ENCODE peak calls at places on chromosomes 12 and 14, in ten cellular contexts. X is upper lobe of right lung, G is progenitor cell of endocrine pancreas, E is AG09319, R is GM23338, M is heart left ventricle, J is GM06990, P is fibroblast of pulmonary artery, C is fibroblast of villous mesenchyme, B is neural progenitor cell. A is an unnamed sample.

GRCh38 chr14:69133206-69134125 is 19.5 kb downstream of the DCAF5 start:
- DNase-seq in E (no peak), P (peak; percentile 84), G (no peak), J (no peak), B (no peak), X (no peak), M (no peak), C (peak; percentile 85), R (no peak), A (no peak)

GRCh38 chr14:75280831-75281690 is 2.4 kb downstream of the FOS start:
- DNase-seq in C (peak; percentile 69), B (no peak), X (peak; percentile 64), M (no peak), E (no peak), P (peak; percentile 75), G (no peak), J (no peak), R (no peak), A (no peak)

GRCh38 chr14:77638738-77639137 is 22.3 kb upstream of the SPTLC2 start:
- DNase-seq in E (no peak), R (no peak), P (peak; percentile 51), G (no peak), X (no peak), C (peak; percentile 60), J (no peak), B (no peak), M (no peak), A (no peak)

GRCh38 chr12:66065146-66065545 is 65.4 kb downstream of the LLPH start:
- DNase-seq in X (no peak), B (no peak), M (no peak), E (no peak), P (no peak), G (no peak), C (peak; percentile 21), J (no peak), R (no peak), A (no peak)

GRCh38 chr12:6788972-6789905 is at the start of gene CD4:
- DNase-seq in R (peak; percentile 53), J (no peak), X (peak; percentile 78), C (no peak), G (no peak), M (peak; percentile 63), E (no peak), P (no peak), B (no peak), A (no peak)

GRCh38 chr14:80385340-80385739 is 174.0 kb upstream of the DIO2 start:
- DNase-seq in E (no peak), B (peak; percentile 16), J (no peak), P (no peak), X (no peak), C (no peak), M (no peak), G (no peak), R (no peak), A (no peak)

GRCh38 chr12:131096681-131097181 is 143.0 kb downstream of the ADGRD1 start:
- DNase-seq in R (no peak), P (no peak), E (no peak), J (no peak), M (no peak), B (no peak), X (peak; percentile 44), G (no peak), C (no peak), A (no peak)

GRCh38 chr14:99284254-99285004 is 12.4 kb upstream of the BCL11B start:
- DNase-seq in P (no peak), C (no peak), X (no peak), R (peak; percentile 30), J (no peak), B (no peak), G (no peak), E (no peak), M (no peak), A (no peak)

GRCh38 chr12:24997970-24998582 is 49.2 kb upstream of the BCAT1 start:
- DNase-seq in J (peak; percentile 85), G (no peak), E (peak; percentile 45), B (no peak), P (peak; percentile 61), R (no peak), X (no peak), C (peak; percentile 42), M (no peak), A (no peak)

GRCh38 chr12:121861549-121862254 is 3.0 kb upstream of the HPD start:
- DNase-seq in R (peak; percentile 2), P (no peak), J (no peak), C (peak; percentile 92), B (peak; percentile 44), M (no peak), G (no peak), E (no peak), X (no peak), A (no peak)

DNA sequence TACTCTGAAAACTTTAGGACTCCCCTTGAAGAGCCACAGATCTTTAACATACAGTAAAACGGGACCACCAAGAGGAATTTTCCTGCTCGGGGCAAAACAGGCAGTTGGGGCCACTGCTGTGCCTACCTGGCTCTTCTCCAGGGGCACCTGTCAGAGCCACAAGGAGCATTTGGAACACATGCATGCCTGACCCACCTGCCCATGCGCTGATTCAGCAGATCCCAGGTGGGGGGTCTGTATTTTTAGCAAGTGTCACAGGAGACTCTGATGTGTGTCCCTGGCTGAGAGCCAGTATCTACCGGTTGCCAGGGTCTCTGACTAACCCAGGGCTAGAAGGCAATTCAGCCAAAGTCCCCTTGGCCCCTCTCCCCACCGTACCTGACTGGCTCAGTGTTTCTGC is 6.5 kb downstream of the CTDSP2 start:
- DNase-seq in X (no peak), B (no peak), J (no peak), R (no peak), M (no peak), P (no peak), E (no peak), G (no peak), C (no peak), A (no peak)
- TF ChIP-seq CTCF in X (no peak), B (no peak), J (no peak), R (no peak), M (no peak), P (no peak), E (no peak), G (no peak), C (no peak), A (no peak)

DNA sequence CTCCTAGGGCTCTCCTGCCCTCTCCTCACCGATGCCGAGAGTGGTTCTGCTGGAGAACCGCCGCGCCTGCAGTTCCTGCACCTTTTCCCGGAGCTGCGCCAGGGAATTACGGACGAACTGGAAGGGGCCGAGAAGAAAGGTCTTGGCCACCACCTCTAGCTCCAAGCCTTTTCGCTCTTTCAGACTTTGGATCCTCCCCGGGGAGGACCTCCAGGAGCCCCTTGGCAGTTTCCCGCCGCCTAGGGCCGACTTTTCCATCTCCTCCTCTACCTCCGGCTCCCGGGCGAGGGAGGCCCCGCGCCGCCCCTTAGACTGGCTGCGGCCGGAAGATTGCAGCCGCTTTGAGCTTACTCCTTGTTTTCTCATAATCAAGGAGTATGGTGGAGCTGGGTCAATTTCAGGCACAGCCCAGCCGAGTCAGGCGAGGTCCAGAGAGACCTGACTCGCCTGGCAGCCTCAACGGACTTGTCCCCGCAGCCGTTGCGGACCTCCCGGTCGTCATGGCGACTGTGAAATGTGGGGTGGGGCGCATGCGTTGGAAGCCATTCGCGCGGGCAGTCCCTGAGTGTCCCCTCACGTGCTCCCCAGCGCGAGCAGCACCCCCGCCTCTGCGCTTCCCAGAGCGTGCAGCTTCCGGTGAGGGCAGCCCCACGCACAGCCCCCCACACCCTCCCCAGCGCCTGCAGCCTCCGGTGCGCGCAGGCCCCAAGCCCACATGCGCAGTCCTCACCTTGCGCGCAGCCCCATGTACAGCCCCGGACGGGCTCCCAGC is at the start of gene DPY19L2:
- DNase-seq in J (peak; percentile 49), E (peak; percentile 28), P (peak; percentile 64), C (peak; percentile 53), R (peak; percentile 74), B (peak; percentile 84), M (peak; percentile 92), X (peak; percentile 73), G (peak; percentile 74), A (peak; percentile 72)
- TF ChIP-seq CTCF in J (no peak), E (no peak), P (no peak), C (no peak), R (no peak), B (no peak), M (no peak), X (no peak), G (no peak), A (no peak)

GRCh38 chr12:89391726-89392336 is 39.5 kb upstream of the DUSP6 start:
- DNase-seq in R (no peak), M (no peak), P (no peak), J (no peak), G (no peak), B (no peak), E (no peak), X (no peak), C (no peak), A (no peak)

GRCh38 chr12:89390802-89391673 is 38.7 kb upstream of the DUSP6 start:
- DNase-seq in R (no peak), B (no peak), X (no peak), M (no peak), G (no peak), J (no peak), C (peak; percentile 88), E (no peak), P (peak; percentile 81), A (no peak)

GRCh38 chr12:89392401-89392800 is 40.1 kb upstream of the DUSP6 start:
- DNase-seq in P (no peak), E (no peak), J (no peak), R (no peak), X (no peak), G (no peak), M (no peak), C (no peak), B (no peak), A (no peak)

GRCh38 chr12:89395712-89396111 is 43.4 kb upstream of the DUSP6 start:
- DNase-seq in G (no peak), P (no peak), B (no peak), M (no peak), X (no peak), J (no peak), R (no peak), E (no peak), C (no peak), A (no peak)

DNA sequence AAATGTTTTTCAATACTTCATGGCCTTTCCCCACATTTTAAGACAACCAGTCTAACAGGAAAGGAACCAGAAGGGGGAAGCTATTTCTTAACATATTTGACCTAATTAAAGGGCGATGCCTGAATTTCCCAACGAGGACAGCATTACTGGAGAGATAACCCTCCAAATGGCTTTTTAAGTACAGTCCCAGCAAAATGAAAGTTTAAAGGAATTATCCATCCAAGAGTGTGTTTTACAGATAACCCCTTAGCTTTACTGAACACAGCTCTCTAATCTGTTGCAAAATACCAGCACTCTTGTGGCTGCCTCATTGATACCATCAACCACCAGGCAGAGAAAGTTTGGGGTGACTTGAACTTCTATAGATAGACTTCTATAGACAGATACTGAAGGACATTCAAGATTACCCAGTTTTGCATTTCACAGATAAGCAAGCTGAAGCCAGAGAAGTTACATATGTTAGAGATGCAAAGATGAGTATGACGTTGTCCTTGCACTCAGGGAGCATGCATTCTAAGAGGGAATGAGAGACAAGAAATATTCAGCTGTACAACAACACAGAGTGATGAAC is 41.3 kb upstream of the DUSP6 start:
- DNase-seq in X (no peak), M (no peak), G (no peak), B (no peak), E (no peak), C (peak; percentile 91), R (no peak), P (peak; percentile 35), J (no peak), A (no peak)
- TF ChIP-seq CTCF in X (no peak), M (no peak), G (no peak), B (no peak), E (no peak), C (no peak), R (no peak), P (no peak), J (no peak), A (no peak)

GRCh38 chr14:97138801-97139200 is 341.6 kb downstream of the VRK1 start:
- DNase-seq in E (no peak), R (peak; percentile 62), G (no peak), X (no peak), C (no peak), M (no peak), P (no peak), J (no peak), B (peak; percentile 47), A (no peak)
- TF ChIP-seq CTCF in E (no peak), R (peak; percentile 59), G (peak; percentile 21), X (no peak), C (no peak), M (no peak), P (no peak), J (no peak), B (peak; percentile 53), A (no peak)

A was measured in neural crest cell.